ENCODE peak calls at places on chromosome 9, in eight cellular contexts. E, H, Q, T, P, O, S and M are unnamed samples.

GRCh38 chr9:34430843-34431437 is 27.4 kb downstream of the FAM219A start:
- DNase-seq in E (no peak), H (peak; percentile 22), Q (no peak), T (peak; percentile 65), P (peak; percentile 81), O (peak; percentile 88), S (no peak), M (peak; percentile 83)

GRCh38 chr9:15142903-15143534 is 164.0 kb downstream of the TTC39B start:
- DNase-seq in E (no peak), H (no peak), Q (no peak), T (peak; percentile 68), P (peak; percentile 77), O (no peak), S (no peak), M (no peak)

GRCh38 chr9:93678199-93679019 is 102.0 kb downstream of the PHF2 start:
- DNase-seq in E (no peak), H (no peak), Q (no peak), T (no peak), P (no peak), O (peak; percentile 30), S (peak; percentile 11), M (peak; percentile 10)

GRCh38 chr9:72476100-72476499 is 45.3 kb upstream of the TMC1 start:
- DNase-seq in E (no peak), H (no peak), Q (no peak), T (no peak), P (no peak), O (no peak), S (no peak), M (no peak)

GRCh38 chr9:137294091-137294683 is 7.9 kb downstream of the NRARP start:
- DNase-seq in E (no peak), H (no peak), Q (no peak), T (no peak), P (peak; percentile 64), O (no peak), S (no peak), M (no peak)

GRCh38 chr9:115643948-115644727 is 509.5 kb upstream of the PAPPA start:
- DNase-seq in E (no peak), H (no peak), Q (no peak), T (no peak), P (no peak), O (no peak), S (no peak), M (no peak)

GRCh38 chr9:110753734-110754231 is 85.2 kb downstream of the MUSK start:
- DNase-seq in E (no peak), H (no peak), Q (no peak), T (no peak), P (peak; percentile 74), O (no peak), S (no peak), M (no peak)

GRCh38 chr9:130185494-130186005 is 13.3 kb downstream of the NCS1 start:
- DNase-seq in E (no peak), H (peak; percentile 43), Q (no peak), T (no peak), P (no peak), O (no peak), S (no peak), M (no peak)

GRCh38 chr9:107819772-107820171 is 330.2 kb upstream of the KLF4 start:
- DNase-seq in E (no peak), H (no peak), Q (no peak), T (peak; percentile 43), P (no peak), O (no peak), S (no peak), M (no peak)

GRCh38 chr9:12785251-12785880 is 10.5 kb downstream of the LURAP1L start:
- DNase-seq in E (no peak), H (no peak), Q (no peak), T (no peak), P (peak; percentile 47), O (peak; percentile 38), S (no peak), M (no peak)

GRCh38 chr9:23563497-23563896 is 262.5 kb downstream of the ELAVL2 start:
- DNase-seq in E (no peak), H (no peak), Q (no peak), T (no peak), P (no peak), O (no peak), S (no peak), M (no peak)

GRCh38 chr9:92295240-92295790 is 1.8 kb upstream of the IARS1 start:
- DNase-seq in E (no peak), H (no peak), Q (no peak), T (no peak), P (no peak), O (no peak), S (no peak), M (no peak)

GRCh38 chr9:16029056-16029615 is 476.3 kb downstream of the CCDC171 start:
- DNase-seq in E (no peak), H (no peak), Q (no peak), T (no peak), P (peak; percentile 61), O (no peak), S (no peak), M (no peak)

GRCh38 chr9:90330215-90330614 is 312.4 kb downstream of the DIRAS2 start:
- DNase-seq in E (no peak), H (no peak), Q (no peak), T (no peak), P (no peak), O (no peak), S (no peak), M (no peak)

GRCh38 chr9:131008563-131008908 is 438 bp upstream of the LAMC3 start:
- DNase-seq in E (no peak), H (no peak), Q (no peak), T (no peak), P (no peak), O (no peak), S (no peak), M (no peak)

GRCh38 chr9:83665576-83666200 is 42.1 kb downstream of the UBQLN1 start:
- DNase-seq in E (no peak), H (no peak), Q (peak; percentile 64), T (no peak), P (no peak), O (no peak), S (no peak), M (no peak)

GRCh38 chr9:131179561-131180219 is 54.3 kb downstream of the NUP214 start:
- DNase-seq in E (peak; percentile 48), H (no peak), Q (no peak), T (no peak), P (peak; percentile 90), O (no peak), S (no peak), M (no peak)

GRCh38 chr9:134930404-134930803 is 12.7 kb upstream of the FCN1 start:
- DNase-seq in E (no peak), H (no peak), Q (no peak), T (no peak), P (no peak), O (no peak), S (no peak), M (no peak)

GRCh38 chr9:106846847-106847246 is 16.1 kb upstream of the ZNF462 start:
- DNase-seq in E (no peak), H (no peak), Q (no peak), T (no peak), P (peak; percentile 62), O (no peak), S (no peak), M (no peak)

GRCh38 chr9:27422435-27422834 is 101.7 kb upstream of the IFNK start:
- DNase-seq in E (no peak), H (no peak), Q (no peak), T (no peak), P (no peak), O (no peak), S (no peak), M (no peak)

GRCh38 chr9:98575379-98576346 is 133.1 kb downstream of the GABBR2 start:
- DNase-seq in E (peak; percentile 76), H (no peak), Q (no peak), T (no peak), P (peak; percentile 69), O (no peak), S (no peak), M (no peak)

GRCh38 chr9:4269872-4270271 is 30.0 kb downstream of the GLIS3 start:
- DNase-seq in E (no peak), H (no peak), Q (no peak), T (no peak), P (no peak), O (no peak), S (no peak), M (no peak)

GRCh38 chr9:37105169-37105750 is 15.1 kb upstream of the ZCCHC7 start:
- DNase-seq in E (no peak), H (no peak), Q (no peak), T (no peak), P (peak; percentile 36), O (no peak), S (no peak), M (no peak)

GRCh38 chr9:136614372-136614922 is 48.3 kb upstream of the EGFL7 start:
- DNase-seq in E (no peak), H (no peak), Q (peak; percentile 56), T (no peak), P (peak; percentile 23), O (peak; percentile 67), S (no peak), M (peak; percentile 65)

GRCh38 chr9:133294257-133294656 is 19.3 kb upstream of the ABO start:
- DNase-seq in E (no peak), H (no peak), Q (no peak), T (no peak), P (no peak), O (no peak), S (no peak), M (no peak)

GRCh38 chr9:77488439-77489126 is 159.5 kb downstream of the GNA14 start:
- DNase-seq in E (no peak), H (no peak), Q (no peak), T (no peak), P (peak; percentile 61), O (no peak), S (no peak), M (no peak)

GRCh38 chr9:97594414-97594921 is 38.7 kb downstream of the TSTD2 start:
- DNase-seq in E (no peak), H (no peak), Q (no peak), T (peak; percentile 50), P (no peak), O (peak; percentile 75), S (no peak), M (peak; percentile 62)

GRCh38 chr9:23746317-23746716 is 79.7 kb downstream of the ELAVL2 start:
- DNase-seq in E (no peak), H (no peak), Q (no peak), T (no peak), P (no peak), O (no peak), S (no peak), M (no peak)

GRCh38 chr9:5892456-5893133 is 1.9 kb downstream of the MLANA start:
- DNase-seq in E (no peak), H (no peak), Q (no peak), T (no peak), P (no peak), O (no peak), S (no peak), M (no peak)

GRCh38 chr9:75148551-75148950 is 60.2 kb downstream of the OSTF1 start:
- DNase-seq in E (peak; percentile 19), H (no peak), Q (no peak), T (no peak), P (peak; percentile 90), O (no peak), S (no peak), M (no peak)

GRCh38 chr9:73423891-73424290 is 272.2 kb downstream of the ANXA1 start:
- DNase-seq in E (no peak), H (no peak), Q (no peak), T (no peak), P (no peak), O (no peak), S (no peak), M (no peak)

GRCh38 chr9:109771796-109772525 is 8.0 kb upstream of the PALM2AKAP2 start:
- DNase-seq in E (no peak), H (no peak), Q (no peak), T (no peak), P (peak; percentile 45), O (peak; percentile 78), S (no peak), M (peak; percentile 69)

GRCh38 chr9:137110147-137110910 is 4.2 kb downstream of the DPP7 start:
- DNase-seq in E (no peak), H (no peak), Q (no peak), T (no peak), P (no peak), O (no peak), S (no peak), M (no peak)

GRCh38 chr9:92044945-92045344 is 70.3 kb downstream of the SPTLC1 start:
- DNase-seq in E (no peak), H (no peak), Q (no peak), T (no peak), P (no peak), O (no peak), S (no peak), M (no peak)